ENCODE peak calls at places on chromosome 16, in four cellular contexts. N is GM12878, C is HepG2, X is K562. L is an unnamed sample.

GRCh38 chr16:53089434-53090270 is 34.9 kb downstream of the CHD9 start:
- DNase-seq in N (no peak), C (peak), X (no peak), L (no peak)

GRCh38 chr16:47492036-47492427 is 30.9 kb downstream of the PHKB start:
- DNase-seq in N (no peak), C (no peak), X (no peak), L (no peak)

GRCh38 chr16:64751906-64752305 is 370.0 kb downstream of the CDH11 start:
- DNase-seq in N (no peak), C (no peak), X (no peak), L (no peak)

GRCh38 chr16:48592839-48593429 is 17.0 kb downstream of the N4BP1 start:
- DNase-seq in N (no peak), C (no peak), X (no peak), L (no peak)

GRCh38 chr16:86690970-86691369 is 112.6 kb downstream of the FOXL1 start:
- DNase-seq in N (no peak), C (no peak), X (no peak), L (no peak)

GRCh38 chr16:69921125-69921524 is 30.0 kb upstream of the CLEC18A start:
- DNase-seq in N (no peak), C (no peak), X (no peak), L (no peak)

GRCh38 chr16:72658888-72659717 is 388.8 kb downstream of the ZFHX3 start:
- DNase-seq in N (no peak), C (no peak), X (no peak), L (no peak)

GRCh38 chr16:50197582-50197981 is 44.5 kb downstream of the TENT4B start:
- DNase-seq in N (no peak), C (no peak), X (no peak), L (no peak)

GRCh38 chr16:12902511-12903324 is 1.3 kb downstream of the SHISA9 start:
- DNase-seq in N (no peak), C (no peak), X (no peak), L (no peak)

GRCh38 chr16:78577597-78577996 is 478.1 kb downstream of the WWOX start:
- DNase-seq in N (no peak), C (no peak), X (no peak), L (no peak)

GRCh38 chr16:10558746-10559641 is 21.4 kb downstream of the EMP2 start:
- DNase-seq in N (no peak), C (no peak), X (no peak), L (no peak)

GRCh38 chr16:53052519-53053501 is at the start of gene CHD9NB:
- DNase-seq in N (no peak), C (peak), X (no peak), L (no peak)

GRCh38 chr16:27689711-27690110 is 139.8 kb downstream of the KATNIP start:
- DNase-seq in N (no peak), C (no peak), X (no peak), L (no peak)

GRCh38 chr16:69771651-69771967 is 9.5 kb downstream of the WWP2 start:
- DNase-seq in N (no peak), C (no peak), X (no peak), L (no peak)

GRCh38 chr16:52469775-52470174 is 77.2 kb downstream of the TOX3 start:
- DNase-seq in N (no peak), C (peak), X (no peak), L (no peak)

GRCh38 chr16:19135201-19135838 is 21.6 kb downstream of the ITPRIPL2 start:
- DNase-seq in N (no peak), C (no peak), X (no peak), L (no peak)

GRCh38 chr16:46974352-46974751 is 878 bp upstream of the DNAJA2 start:
- DNase-seq in N (peak), C (peak), X (peak), L (peak)

GRCh38 chr16:3690991-3691720 is 26.2 kb downstream of the TRAP1 start:
- DNase-seq in N (no peak), C (no peak), X (no peak), L (no peak)

GRCh38 chr16:77409311-77409710 is 25.5 kb downstream of the ADAMTS18 start:
- DNase-seq in N (no peak), C (no peak), X (no peak), L (peak)

GRCh38 chr16:54340531-54340930 is 53.9 kb upstream of the IRX3 start:
- DNase-seq in N (no peak), C (no peak), X (no peak), L (no peak)

GRCh38 chr16:82761236-82761635 is 134.5 kb downstream of the CDH13 start:
- DNase-seq in N (no peak), C (no peak), X (no peak), L (no peak)

GRCh38 chr16:29734826-29735225 is 11.0 kb downstream of the C16orf54 start:
- DNase-seq in N (no peak), C (no peak), X (no peak), L (no peak)

GRCh38 chr16:60648260-60648659 is 1388.0 kb downstream of the CDH8 start:
- DNase-seq in N (no peak), C (no peak), X (no peak), L (no peak)

GRCh38 chr16:24976971-24977672 is 38.0 kb downstream of the ARHGAP17 start:
- DNase-seq in N (no peak), C (no peak), X (no peak), L (no peak)

GRCh38 chr16:80680046-80680445 is 124.4 kb downstream of the CDYL2 start:
- DNase-seq in N (no peak), C (no peak), X (no peak), L (no peak)

GRCh38 chr16:4433914-4434787 is 8.5 kb downstream of the DNAJA3 start:
- DNase-seq in N (no peak), C (no peak), X (peak), L (no peak)

GRCh38 chr16:89357055-89357454 is 133.3 kb downstream of the ANKRD11 start:
- DNase-seq in N (no peak), C (peak), X (peak), L (no peak)

GRCh38 chr16:4500283-4500682 is 24.1 kb downstream of the HMOX2 start:
- DNase-seq in N (no peak), C (peak), X (no peak), L (no peak)

GRCh38 chr16:30351586-30352419 is 3.3 kb downstream of the CD2BP2 start:
- DNase-seq in N (no peak), C (no peak), X (no peak), L (no peak)

GRCh38 chr16:25106567-25107465 is 4.7 kb upstream of the LCMT1 start:
- DNase-seq in N (no peak), C (peak), X (peak), L (peak)

GRCh38 chr16:58515871-58516767 is 802 bp downstream of the SETD6 start:
- DNase-seq in N (no peak), C (peak), X (peak), L (peak)

GRCh38 chr16:19879241-19879792 is 5.3 kb downstream of the GPRC5B start:
- DNase-seq in N (no peak), C (peak), X (no peak), L (no peak)

GRCh38 chr16:54066451-54067056 is 220.0 kb downstream of the IRX3 start:
- DNase-seq in N (no peak), C (peak), X (no peak), L (no peak)

GRCh38 chr16:68093816-68094613 is 8.8 kb downstream of the NFATC3 start:
- DNase-seq in N (no peak), C (no peak), X (no peak), L (no peak)

GRCh38 chr16:89052824-89053724 is 40.6 kb upstream of the ACSF3 start:
- DNase-seq in N (no peak), C (peak), X (peak), L (no peak)

GRCh38 chr16:11783319-11784047 is 13.6 kb downstream of the ZC3H7A start:
- DNase-seq in N (peak), C (no peak), X (peak), L (no peak)

GRCh38 chr16:55062446-55062845 is 131.8 kb downstream of the IRX5 start:
- DNase-seq in N (no peak), C (no peak), X (no peak), L (no peak)

GRCh38 chr16:81728435-81728834 is 50.7 kb upstream of the PLCG2 start:
- DNase-seq in N (no peak), C (no peak), X (no peak), L (no peak)

GRCh38 chr16:84728853-84729424 is 29.1 kb downstream of the USP10 start:
- DNase-seq in N (no peak), C (no peak), X (no peak), L (no peak)

GRCh38 chr16:1167276-1168107 is 14.6 kb downstream of the CACNA1H start:
- DNase-seq in N (no peak), C (no peak), X (no peak), L (no peak)

GRCh38 chr16:1168837-1169236 is 15.9 kb downstream of the CACNA1H start:
- DNase-seq in N (no peak), C (no peak), X (no peak), L (no peak)

GRCh38 chr16:1170076-1170418 is 17.1 kb downstream of the CACNA1H start:
- DNase-seq in N (no peak), C (no peak), X (no peak), L (no peak)

GRCh38 chr16:1171001-1171400 is 18.1 kb downstream of the CACNA1H start:
- DNase-seq in N (no peak), C (no peak), X (no peak), L (no peak)

GRCh38 chr16:1169285-1170075 is 16.6 kb downstream of the CACNA1H start:
- DNase-seq in N (no peak), C (no peak), X (no peak), L (no peak)
- TF ChIP-seq FOXM1 in N (no peak), C (no peak), X (no peak), L (no peak)

GRCh38 chr16:88014954-88015805 is 63.9 kb downstream of the BANP start:
- DNase-seq in N (no peak), C (no peak), X (no peak), L (no peak)

GRCh38 chr16:88017551-88018101 is 66.4 kb downstream of the BANP start:
- DNase-seq in N (no peak), C (no peak), X (no peak), L (no peak)

GRCh38 chr16:88014201-88014781 is 63.1 kb downstream of the BANP start:
- DNase-seq in N (no peak), C (peak), X (no peak), L (no peak)

GRCh38 chr16:88015806-88016140 is 64.5 kb downstream of the BANP start:
- DNase-seq in N (no peak), C (no peak), X (no peak), L (no peak)

DNA sequence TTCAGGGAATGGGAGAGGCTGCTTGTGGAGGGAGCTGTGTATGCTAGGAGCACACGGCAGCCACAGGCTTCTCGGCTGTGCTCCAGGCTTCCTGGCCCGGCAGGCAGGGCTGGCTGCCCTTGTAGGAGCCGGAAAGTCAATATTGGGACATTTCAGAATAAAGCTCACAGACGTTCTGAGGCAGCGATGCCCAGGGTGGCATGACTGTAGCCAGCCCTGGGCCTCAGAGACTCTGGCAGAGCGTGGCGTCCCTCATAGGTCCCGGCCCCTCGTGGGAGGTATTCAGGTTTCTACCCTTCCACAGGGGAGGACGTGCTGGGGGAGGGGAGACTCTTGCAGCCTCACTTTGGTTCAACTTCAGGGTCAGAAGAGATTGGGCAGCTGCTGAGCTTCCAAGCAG is 65.8 kb downstream of the BANP start:
- DNase-seq in N (no peak), C (no peak), X (no peak), L (no peak)
- TF ChIP-seq SP1 in N (no peak), C (no peak), X (no peak), L (no peak)

GRCh38 chr16:66658860-66659190 is 37.7 kb downstream of the CMTM4 start:
- DNase-seq in N (no peak), C (no peak), X (no peak), L (no peak)

GRCh38 chr16:66661210-66661560 is 35.4 kb downstream of the CMTM4 start:
- DNase-seq in N (no peak), C (no peak), X (peak), L (no peak)

GRCh38 chr16:66658143-66658859 is 38.2 kb downstream of the CMTM4 start:
- DNase-seq in N (no peak), C (no peak), X (no peak), L (no peak)

GRCh38 chr16:66660422-66661209 is 35.9 kb downstream of the CMTM4 start:
- DNase-seq in N (no peak), C (peak), X (peak), L (peak)

DNA sequence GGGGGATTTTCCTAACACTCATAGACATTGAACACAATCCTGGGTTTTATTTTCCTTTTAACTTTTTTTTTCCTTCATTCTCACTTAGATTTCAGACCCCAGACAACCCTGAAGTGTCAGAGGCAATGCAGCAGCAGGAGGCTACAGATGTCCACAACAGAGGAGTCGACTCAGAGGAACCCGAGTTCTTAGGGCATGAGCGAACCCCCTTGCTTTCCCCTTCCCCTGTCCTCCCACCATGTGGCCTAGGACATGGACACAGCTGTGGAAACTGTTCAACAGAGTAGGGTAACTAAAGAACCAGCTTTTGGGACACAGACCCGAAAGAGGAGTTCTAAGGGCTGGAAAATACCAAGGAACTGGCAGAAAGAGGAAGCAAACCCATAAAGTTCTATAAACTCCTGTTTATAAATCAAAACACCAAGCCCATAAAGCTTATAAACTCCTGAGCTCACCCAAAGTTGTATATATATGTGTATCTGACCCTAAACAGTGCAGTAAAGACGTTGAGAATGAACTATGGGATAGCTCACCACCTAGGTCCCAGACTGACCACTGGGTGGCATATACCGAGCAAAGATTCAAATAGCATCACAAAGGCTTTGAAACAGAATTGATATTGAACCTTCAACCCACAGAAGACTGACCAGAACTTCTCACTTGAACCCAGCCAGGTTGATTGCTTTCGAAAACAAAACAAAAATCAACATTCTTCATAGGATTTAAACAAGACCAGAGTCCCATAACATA is 33.9 kb downstream of the CMTM4 start:
- DNase-seq in N (no peak), C (peak), X (peak), L (peak)
- TF ChIP-seq FOXM1 in N (no peak), C (no peak), X (no peak), L (no peak)

GRCh38 chr16:56547949-56548567 is 16.8 kb upstream of the MT4 start:
- DNase-seq in N (no peak), C (no peak), X (no peak), L (no peak)

GRCh38 chr16:56542039-56542438 is 22.2 kb upstream of the BBS2 start:
- DNase-seq in N (no peak), C (no peak), X (no peak), L (no peak)

GRCh38 chr16:56549744-56550385 is 15.0 kb upstream of the MT4 start:
- DNase-seq in N (no peak), C (no peak), X (no peak), L (no peak)

GRCh38 chr16:56551796-56552738 is 12.8 kb upstream of the MT4 start:
- DNase-seq in N (no peak), C (peak), X (no peak), L (no peak)

DNA sequence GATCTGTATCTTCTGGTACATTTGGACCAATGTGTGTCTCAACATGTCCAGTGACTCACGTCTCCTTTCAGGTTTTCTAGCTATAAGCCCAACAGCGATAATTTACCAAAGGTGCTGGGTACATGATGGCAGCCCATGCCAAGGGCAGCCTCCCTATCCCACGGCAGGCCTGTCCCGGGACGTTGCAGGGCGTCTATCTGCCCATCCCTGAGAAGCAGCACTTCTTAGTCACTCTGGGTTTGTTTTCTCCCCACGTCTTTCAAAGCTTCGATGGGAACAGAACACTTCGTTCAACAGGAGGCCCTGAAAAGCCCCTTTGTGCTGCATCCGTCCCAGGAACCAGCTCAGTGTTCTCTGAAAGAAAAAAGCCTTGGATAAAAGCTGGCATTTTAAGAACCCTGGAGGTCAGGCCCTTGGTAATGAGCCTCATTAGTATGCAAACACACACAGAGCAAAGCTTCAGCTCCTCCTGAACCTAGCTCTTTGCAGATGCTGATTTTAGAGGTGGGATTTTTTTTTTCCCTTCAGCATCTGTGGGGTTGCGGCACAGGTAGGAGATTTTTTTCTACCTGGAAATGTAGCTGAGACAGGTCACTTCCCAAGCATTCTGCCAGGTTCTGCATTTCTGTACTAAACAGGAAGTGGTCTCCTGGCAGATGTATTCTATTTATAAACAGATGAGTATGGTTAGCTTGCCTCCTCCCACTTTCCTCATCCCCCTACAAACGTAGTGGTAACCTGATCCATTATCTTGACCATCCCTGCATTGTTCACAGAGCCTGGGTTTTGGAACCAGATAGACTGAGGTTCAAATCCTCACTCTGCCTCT is 17.5 kb upstream of the MT4 start:
- DNase-seq in N (no peak), C (no peak), X (peak), L (no peak)
- TF ChIP-seq SP1 in N (no peak), C (no peak), X (no peak), L (no peak)

GRCh38 chr16:57419506-57419905 is 14.9 kb downstream of the CCL17 start:
- DNase-seq in N (no peak), C (no peak), X (no peak), L (no peak)
- TF ChIP-seq FOXM1 in N (no peak), C (no peak), X (no peak), L (no peak)

DNA sequence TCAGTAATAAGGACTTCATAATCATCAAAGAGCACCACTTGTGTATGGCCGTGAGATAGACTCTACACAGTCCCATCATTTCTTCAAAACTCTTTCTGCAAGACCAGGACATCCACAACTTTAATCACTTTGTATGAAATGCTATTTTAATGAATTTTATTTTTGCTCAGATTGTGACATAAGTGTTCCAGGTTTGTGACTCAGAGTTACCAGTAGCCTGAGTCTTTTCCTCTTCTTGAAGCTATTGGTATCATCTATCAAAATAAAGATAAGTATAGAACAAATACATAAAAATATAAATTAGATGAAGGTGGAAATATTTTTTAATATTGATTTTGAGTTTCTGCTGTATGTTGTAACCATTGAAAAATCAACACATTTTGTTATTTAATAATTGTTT is 16.6 kb upstream of the VWA3A start:
- DNase-seq in N (no peak), C (no peak), X (no peak), L (no peak)
- TF ChIP-seq SP1 in N (no peak), C (no peak), X (no peak), L (no peak)